ENCODE peak calls at places on chromosome 12, in six cellular contexts. One of them, this sample, is unnamed.

GRCh38 chr12:84986586-84986985 is 49.5 kb downstream of the TSPAN19 start:
- DNase-seq in fibroblast of the aortic adventitia: no peak
- DNase-seq in NB4: no peak
- DNase-seq in A549: no peak
- DNase-seq in IMR-90: peak
- DNase-seq in BJ: no peak
- DNase-seq in this sample: no peak

GRCh38 chr12:49417558-49417957 is 50.3 kb downstream of the SPATS2 start:
- DNase-seq in BJ: no peak
- DNase-seq in A549: no peak
- DNase-seq in NB4: no peak
- DNase-seq in fibroblast of the aortic adventitia: no peak
- DNase-seq in IMR-90: no peak
- DNase-seq in this sample: no peak

GRCh38 chr12:127223011-127223410 is 1044.0 kb upstream of the TMEM132C start:
- DNase-seq in IMR-90: no peak
- DNase-seq in BJ: no peak
- DNase-seq in A549: no peak
- DNase-seq in NB4: no peak
- DNase-seq in fibroblast of the aortic adventitia: no peak
- DNase-seq in this sample: no peak

GRCh38 chr12:46404225-46404631 is 31.7 kb upstream of the SLC38A2 start:
- DNase-seq in BJ: no peak
- DNase-seq in NB4: no peak
- DNase-seq in fibroblast of the aortic adventitia: peak
- DNase-seq in IMR-90: peak
- DNase-seq in A549: no peak
- DNase-seq in this sample: no peak

GRCh38 chr12:100024974-100025555 is 40.3 kb upstream of the ANKS1B start:
- DNase-seq in BJ: no peak
- DNase-seq in NB4: no peak
- DNase-seq in fibroblast of the aortic adventitia: no peak
- DNase-seq in IMR-90: peak
- DNase-seq in A549: no peak
- DNase-seq in this sample: no peak

GRCh38 chr12:117494833-117495714 is 133.6 kb upstream of the NOS1 start:
- DNase-seq in NB4: no peak
- DNase-seq in A549: no peak
- DNase-seq in IMR-90: no peak
- DNase-seq in fibroblast of the aortic adventitia: no peak
- DNase-seq in BJ: no peak
- DNase-seq in this sample: no peak

GRCh38 chr12:89690925-89691324 is 17.7 kb downstream of the ATP2B1 start:
- DNase-seq in NB4: no peak
- DNase-seq in BJ: no peak
- DNase-seq in IMR-90: peak
- DNase-seq in fibroblast of the aortic adventitia: no peak
- DNase-seq in A549: no peak
- DNase-seq in this sample: no peak

GRCh38 chr12:104615048-104615561 is 158.4 kb downstream of the CHST11 start:
- DNase-seq in A549: no peak
- DNase-seq in IMR-90: no peak
- DNase-seq in BJ: no peak
- DNase-seq in NB4: no peak
- DNase-seq in fibroblast of the aortic adventitia: peak
- DNase-seq in this sample: no peak

GRCh38 chr12:89685363-89685972 is 23.2 kb downstream of the ATP2B1 start:
- DNase-seq in BJ: no peak
- DNase-seq in NB4: no peak
- DNase-seq in A549: no peak
- DNase-seq in IMR-90: no peak
- DNase-seq in fibroblast of the aortic adventitia: no peak
- DNase-seq in this sample: no peak

GRCh38 chr12:104549820-104550480 is 93.2 kb downstream of the CHST11 start:
- DNase-seq in BJ: no peak
- DNase-seq in fibroblast of the aortic adventitia: peak
- DNase-seq in IMR-90: peak
- DNase-seq in NB4: no peak
- DNase-seq in A549: peak
- DNase-seq in this sample: no peak

GRCh38 chr12:108935165-108935564 is 55.3 kb downstream of the DAO start:
- DNase-seq in NB4: no peak
- DNase-seq in BJ: no peak
- DNase-seq in IMR-90: no peak
- DNase-seq in fibroblast of the aortic adventitia: no peak
- DNase-seq in A549: no peak
- DNase-seq in this sample: no peak

GRCh38 chr12:12837025-12837872 is 24.1 kb downstream of the DDX47 start:
- DNase-seq in A549: peak
- DNase-seq in fibroblast of the aortic adventitia: peak
- DNase-seq in BJ: no peak
- DNase-seq in IMR-90: peak
- DNase-seq in NB4: peak
- DNase-seq in this sample: peak

GRCh38 chr12:70876952-70877351 is 43.6 kb downstream of the PTPRR start:
- DNase-seq in A549: no peak
- DNase-seq in fibroblast of the aortic adventitia: peak
- DNase-seq in BJ: no peak
- DNase-seq in IMR-90: peak
- DNase-seq in NB4: no peak
- DNase-seq in this sample: no peak

GRCh38 chr12:123126294-123127144 is 24.4 kb downstream of the PITPNM2 start:
- DNase-seq in fibroblast of the aortic adventitia: peak
- DNase-seq in IMR-90: peak
- DNase-seq in BJ: peak
- DNase-seq in A549: peak
- DNase-seq in NB4: peak
- DNase-seq in this sample: peak

GRCh38 chr12:125346361-125346760 is 281.1 kb downstream of the AACS start:
- DNase-seq in BJ: no peak
- DNase-seq in NB4: peak
- DNase-seq in A549: no peak
- DNase-seq in fibroblast of the aortic adventitia: peak
- DNase-seq in IMR-90: no peak
- DNase-seq in this sample: no peak

GRCh38 chr12:93738199-93739058 is 61.3 kb downstream of the CRADD start:
- DNase-seq in A549: no peak
- DNase-seq in IMR-90: no peak
- DNase-seq in fibroblast of the aortic adventitia: peak
- DNase-seq in NB4: no peak
- DNase-seq in BJ: no peak
- DNase-seq in this sample: no peak

GRCh38 chr12:132474237-132474741 is 15.7 kb upstream of the FBRSL1 start:
- DNase-seq in A549: no peak
- DNase-seq in BJ: no peak
- DNase-seq in IMR-90: no peak
- DNase-seq in fibroblast of the aortic adventitia: no peak
- DNase-seq in NB4: no peak
- DNase-seq in this sample: no peak

GRCh38 chr12:4082809-4083447 is 190.6 kb upstream of the CCND2 start:
- DNase-seq in fibroblast of the aortic adventitia: no peak
- DNase-seq in A549: no peak
- DNase-seq in IMR-90: no peak
- DNase-seq in BJ: no peak
- DNase-seq in NB4: no peak
- DNase-seq in this sample: no peak

GRCh38 chr12:109795023-109795422 is 38.2 kb downstream of the TRPV4 start:
- DNase-seq in fibroblast of the aortic adventitia: peak
- DNase-seq in IMR-90: peak
- DNase-seq in BJ: no peak
- DNase-seq in A549: no peak
- DNase-seq in NB4: peak
- DNase-seq in this sample: no peak

GRCh38 chr12:110577717-110578521 is 5.2 kb downstream of the PPTC7 start:
- DNase-seq in fibroblast of the aortic adventitia: peak
- DNase-seq in NB4: peak
- DNase-seq in A549: peak
- DNase-seq in BJ: no peak
- DNase-seq in IMR-90: peak
- DNase-seq in this sample: no peak

GRCh38 chr12:117985182-117985581 is 16.4 kb upstream of the KSR2 start:
- DNase-seq in BJ: no peak
- DNase-seq in IMR-90: no peak
- DNase-seq in NB4: no peak
- DNase-seq in A549: no peak
- DNase-seq in fibroblast of the aortic adventitia: peak
- DNase-seq in this sample: no peak

GRCh38 chr12:91651728-91652127 is 469.1 kb upstream of the DCN start:
- DNase-seq in A549: no peak
- DNase-seq in BJ: no peak
- DNase-seq in IMR-90: no peak
- DNase-seq in NB4: no peak
- DNase-seq in fibroblast of the aortic adventitia: no peak
- DNase-seq in this sample: no peak

GRCh38 chr12:94273272-94273671 is 124.9 kb downstream of the PLXNC1 start:
- DNase-seq in BJ: no peak
- DNase-seq in A549: no peak
- DNase-seq in fibroblast of the aortic adventitia: no peak
- DNase-seq in IMR-90: no peak
- DNase-seq in NB4: no peak
- DNase-seq in this sample: no peak

GRCh38 chr12:19209636-19210035 is 80.1 kb downstream of the PLEKHA5 start:
- DNase-seq in A549: no peak
- DNase-seq in IMR-90: no peak
- DNase-seq in NB4: no peak
- DNase-seq in fibroblast of the aortic adventitia: no peak
- DNase-seq in BJ: no peak
- DNase-seq in this sample: no peak

GRCh38 chr12:18414671-18415070 is 153.4 kb downstream of the PIK3C2G start:
- DNase-seq in BJ: peak
- DNase-seq in IMR-90: no peak
- DNase-seq in NB4: no peak
- DNase-seq in A549: no peak
- DNase-seq in fibroblast of the aortic adventitia: no peak
- DNase-seq in this sample: no peak

GRCh38 chr12:107337354-107338095 is 244.2 kb upstream of the CRY1 start:
- DNase-seq in BJ: no peak
- DNase-seq in A549: no peak
- DNase-seq in NB4: no peak
- DNase-seq in fibroblast of the aortic adventitia: peak
- DNase-seq in IMR-90: peak
- DNase-seq in this sample: no peak

GRCh38 chr12:52539024-52539820 is 13.7 kb downstream of the KRT71 start:
- DNase-seq in IMR-90: peak
- DNase-seq in BJ: peak
- DNase-seq in A549: peak
- DNase-seq in fibroblast of the aortic adventitia: peak
- DNase-seq in NB4: no peak
- DNase-seq in this sample: peak

GRCh38 chr12:117853600-117853999 is 115.2 kb downstream of the KSR2 start:
- DNase-seq in BJ: no peak
- DNase-seq in NB4: no peak
- DNase-seq in A549: peak
- DNase-seq in IMR-90: no peak
- DNase-seq in fibroblast of the aortic adventitia: no peak
- DNase-seq in this sample: no peak

GRCh38 chr12:94586589-94587259 is 63.6 kb downstream of the TMCC3 start:
- DNase-seq in fibroblast of the aortic adventitia: peak
- DNase-seq in BJ: no peak
- DNase-seq in NB4: no peak
- DNase-seq in IMR-90: no peak
- DNase-seq in A549: no peak
- DNase-seq in this sample: no peak

GRCh38 chr12:76259660-76260389 is 88.4 kb downstream of the BBS10 start:
- DNase-seq in IMR-90: peak
- DNase-seq in NB4: no peak
- DNase-seq in A549: no peak
- DNase-seq in BJ: peak
- DNase-seq in fibroblast of the aortic adventitia: peak
- DNase-seq in this sample: peak

GRCh38 chr12:11941601-11942360 is 129.0 kb upstream of the BCL2L14 start:
- DNase-seq in fibroblast of the aortic adventitia: peak
- DNase-seq in NB4: no peak
- DNase-seq in BJ: peak
- DNase-seq in A549: no peak
- DNase-seq in IMR-90: peak
- DNase-seq in this sample: no peak

GRCh38 chr12:91817512-91817911 is 328.1 kb downstream of the BTG1 start:
- DNase-seq in fibroblast of the aortic adventitia: peak
- DNase-seq in A549: no peak
- DNase-seq in NB4: no peak
- DNase-seq in BJ: no peak
- DNase-seq in IMR-90: no peak
- DNase-seq in this sample: no peak

GRCh38 chr12:69284131-69284530 is 44.8 kb downstream of the CPSF6 start:
- DNase-seq in fibroblast of the aortic adventitia: peak
- DNase-seq in BJ: no peak
- DNase-seq in A549: peak
- DNase-seq in NB4: peak
- DNase-seq in IMR-90: peak
- DNase-seq in this sample: peak
- TF ChIP-seq CTCF in fibroblast of the aortic adventitia: peak
- TF ChIP-seq CTCF in BJ: peak
- TF ChIP-seq CTCF in A549: no peak
- TF ChIP-seq CTCF in NB4: peak
- TF ChIP-seq CTCF in IMR-90: peak
- TF ChIP-seq CTCF in this sample: peak

GRCh38 chr12:130429656-130430505 is 92.2 kb downstream of the PIWIL1 start:
- DNase-seq in IMR-90: no peak
- DNase-seq in NB4: no peak
- DNase-seq in A549: no peak
- DNase-seq in fibroblast of the aortic adventitia: no peak
- DNase-seq in BJ: no peak
- DNase-seq in this sample: no peak
- H3K4me3 ChIP-seq in IMR-90: no peak
- H3K4me3 ChIP-seq in NB4: no peak
- H3K4me3 ChIP-seq in A549: no peak
- H3K4me3 ChIP-seq in fibroblast of the aortic adventitia: no peak
- H3K4me3 ChIP-seq in BJ: no peak
- H3K4me3 ChIP-seq in this sample: no peak

GRCh38 chr12:115362319-115362976 is 678.5 kb upstream of the TBX3 start:
- DNase-seq in IMR-90: peak
- DNase-seq in BJ: no peak
- DNase-seq in NB4: no peak
- DNase-seq in A549: no peak
- DNase-seq in fibroblast of the aortic adventitia: peak
- DNase-seq in this sample: no peak
- TF ChIP-seq CTCF in IMR-90: peak
- TF ChIP-seq CTCF in BJ: peak
- TF ChIP-seq CTCF in NB4: no peak
- TF ChIP-seq CTCF in A549: no peak
- TF ChIP-seq CTCF in fibroblast of the aortic adventitia: peak
- TF ChIP-seq CTCF in this sample: peak

DNA sequence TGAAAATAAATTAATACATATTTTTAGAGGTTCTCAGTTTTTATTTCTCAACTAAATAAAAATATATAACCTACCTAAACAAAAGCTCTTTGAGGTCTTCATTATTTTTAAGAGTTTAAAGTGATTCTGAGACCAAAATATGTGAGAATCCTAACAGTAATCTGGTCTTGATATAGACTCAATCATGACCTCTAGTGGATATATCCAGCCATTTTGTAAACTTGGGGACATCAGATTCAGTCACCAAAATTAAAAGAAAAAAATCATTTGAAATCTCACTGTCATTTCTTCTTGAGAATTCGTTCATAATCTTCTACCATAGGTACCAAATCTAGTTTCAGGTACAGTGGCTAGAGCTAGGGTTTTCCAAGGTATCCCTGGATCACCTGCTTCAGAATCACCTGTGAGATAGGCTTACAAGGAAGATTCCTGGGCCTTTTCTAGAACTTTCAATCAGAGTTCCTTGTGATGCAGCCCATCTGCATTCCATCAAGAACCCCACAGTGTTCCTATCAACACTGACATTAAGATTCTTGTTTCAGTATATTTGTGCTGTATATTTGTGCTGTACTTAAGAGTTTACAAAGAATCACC is 214.9 kb downstream of the ADAMTS20 start:
- DNase-seq in NB4: peak
- DNase-seq in A549: peak
- DNase-seq in fibroblast of the aortic adventitia: peak
- DNase-seq in IMR-90: peak
- DNase-seq in BJ: no peak
- DNase-seq in this sample: no peak
- H3K4me3 ChIP-seq in NB4: no peak
- H3K4me3 ChIP-seq in A549: no peak
- H3K4me3 ChIP-seq in fibroblast of the aortic adventitia: no peak
- H3K4me3 ChIP-seq in IMR-90: no peak
- H3K4me3 ChIP-seq in BJ: no peak
- H3K4me3 ChIP-seq in this sample: no peak